ENCODE peak calls at places on chromosomes 13 and 19, in five cellular contexts. Q, S, P, W and F are unnamed samples.

GRCh38 chr19:15155296-15155695 is 45.5 kb downstream of the NOTCH3 start:
- DNase-seq in Q (no peak), W (no peak), S (no peak), P (no peak), F (no peak)

GRCh38 chr19:38394488-38394887 is 6.0 kb downstream of the SPRED3 start:
- DNase-seq in S (no peak), Q (no peak), W (no peak), P (no peak), F (peak; percentile 77)

GRCh38 chr19:48121066-48121465 is 10.4 kb upstream of the PLA2G4C start:
- DNase-seq in S (no peak), Q (no peak), W (no peak), P (no peak), F (no peak)

GRCh38 chr19:35790981-35791813 is 15.8 kb downstream of the ARHGAP33 start:
- DNase-seq in S (no peak), Q (no peak), W (no peak), P (no peak), F (no peak)

GRCh38 chr13:111927181-111927540 is 139.8 kb upstream of the SOX1 start:
- DNase-seq in S (no peak), Q (no peak), W (no peak), P (no peak), F (no peak)

GRCh38 chr19:58577581-58578429 is 4.7 kb upstream of the MZF1 start:
- DNase-seq in S (peak; percentile 12), Q (no peak), W (no peak), P (no peak), F (no peak)

GRCh38 chr13:82341116-82341515 is 1541.2 kb downstream of the SLITRK1 start:
- DNase-seq in W (no peak), S (no peak), Q (no peak), P (no peak), F (no peak)

GRCh38 chr13:51532736-51533197 is 51.5 kb upstream of the WDFY2 start:
- DNase-seq in Q (no peak), S (no peak), P (no peak), W (no peak), F (no peak)

GRCh38 chr13:71218960-71219359 is 648.0 kb downstream of the DACH1 start:
- DNase-seq in Q (no peak), W (no peak), P (no peak), S (no peak), F (peak; percentile 11)

GRCh38 chr13:24540236-24541126 is 27.9 kb upstream of the PARP4 start:
- DNase-seq in P (no peak), Q (no peak), S (no peak), W (no peak), F (no peak)

GRCh38 chr19:31946491-31946890 is 398.9 kb upstream of the ZNF507 start:
- DNase-seq in Q (no peak), S (no peak), P (no peak), W (no peak), F (no peak)

GRCh38 chr13:74825170-74825948 is 656.6 kb downstream of the TBC1D4 start:
- DNase-seq in Q (no peak), S (no peak), P (no peak), W (no peak), F (no peak)

GRCh38 chr19:45357445-45357783 is 13.0 kb downstream of the ERCC2 start:
- DNase-seq in W (no peak), P (no peak), S (no peak), Q (no peak), F (no peak)

GRCh38 chr13:48891586-48891985 is 84.1 kb upstream of the FNDC3A start:
- DNase-seq in P (no peak), W (no peak), Q (no peak), S (no peak), F (no peak)

GRCh38 chr13:101875717-101876393 is 423.4 kb downstream of the ITGBL1 start:
- DNase-seq in S (no peak), Q (no peak), P (no peak), W (peak; percentile 65), F (no peak)

GRCh38 chr13:73598021-73598712 is 536.0 kb downstream of the KLF12 start:
- DNase-seq in S (no peak), W (no peak), Q (no peak), P (no peak), F (no peak)

GRCh38 chr13:86710013-86710412 is 910.8 kb upstream of the SLITRK6 start:
- DNase-seq in S (no peak), Q (no peak), W (no peak), P (no peak), F (no peak)

GRCh38 chr19:39252458-39252857 is 3.8 kb upstream of the IFNL4 start:
- DNase-seq in P (no peak), W (no peak), Q (no peak), S (no peak), F (no peak)

GRCh38 chr19:56026769-56027168 is 40.2 kb downstream of the NLRP5 start:
- DNase-seq in S (no peak), Q (no peak), P (no peak), W (no peak), F (no peak)

GRCh38 chr13:51840917-51841316 is 4.1 kb downstream of the TMEM272 start:
- DNase-seq in P (no peak), Q (no peak), W (no peak), S (no peak), F (no peak)

GRCh38 chr19:15101479-15102082 is 5.6 kb upstream of the SYDE1 start:
- DNase-seq in S (no peak), Q (no peak), P (no peak), W (no peak), F (peak; percentile 58)

GRCh38 chr13:66689037-66689619 is 541.0 kb downstream of the PCDH9 start:
- DNase-seq in S (no peak), P (no peak), Q (no peak), W (no peak), F (no peak)

GRCh38 chr19:3324405-3324856 is 42.0 kb upstream of the NFIC start:
- DNase-seq in S (peak; percentile 53), Q (peak; percentile 58), P (no peak), W (no peak), F (no peak)

GRCh38 chr13:57036290-57036689 is 104.4 kb upstream of the PRR20A start:
- DNase-seq in Q (no peak), S (no peak), P (no peak), W (no peak), F (no peak)

GRCh38 chr13:29428310-29428991 is 167.0 kb downstream of the SLC7A1 start:
- DNase-seq in S (peak; percentile 61), Q (no peak), W (no peak), P (no peak), F (no peak)

GRCh38 chr13:81872581-81872980 is 1531.7 kb upstream of the SPRY2 start:
- DNase-seq in Q (no peak), S (no peak), P (no peak), W (no peak), F (no peak)

GRCh38 chr13:30679483-30680330 is 55.6 kb upstream of the ALOX5AP start:
- DNase-seq in Q (no peak), W (no peak), P (no peak), S (no peak), F (no peak)

GRCh38 chr13:111114362-111115050 is 604 bp upstream of the ARHGEF7 start:
- DNase-seq in Q (no peak), W (no peak), P (peak; percentile 30), S (peak; percentile 58), F (no peak)

GRCh38 chr19:53849237-53849676 is 18.4 kb upstream of the MYADM start:
- DNase-seq in P (no peak), S (no peak), W (no peak), Q (no peak), F (no peak)

GRCh38 chr19:53847555-53847954 is 20.1 kb upstream of the MYADM start:
- DNase-seq in S (no peak), P (no peak), Q (no peak), W (no peak), F (no peak)

GRCh38 chr19:53844849-53845246 is 20.7 kb upstream of the NLRP12 start:
- DNase-seq in S (no peak), P (no peak), Q (no peak), W (peak; percentile 2), F (no peak)
- H3K4me1 ChIP-seq in S (peaks cover 6% of the 10 kb centered on the region), P (peaks cover 11% of the 10 kb centered on the region), Q (no peaks in the 10 kb centered on the region), W (peaks cover 23% of the 10 kb centered on the region), F (no peaks in the 10 kb centered on the region)

GRCh38 chr19:13094771-13095392 is 7.8 kb downstream of the LYL1 start:
- DNase-seq in W (no peak), P (no peak), S (no peak), Q (no peak), F (no peak)

GRCh38 chr19:13094285-13094595 is 8.4 kb downstream of the LYL1 start:
- DNase-seq in P (no peak), S (no peak), Q (no peak), W (no peak), F (no peak)

GRCh38 chr19:13092206-13092605 is 10.5 kb downstream of the LYL1 start:
- DNase-seq in P (no peak), Q (no peak), W (no peak), S (no peak), F (no peak)

GRCh38 chr19:13092608-13093260 is 9.9 kb downstream of the LYL1 start:
- DNase-seq in P (no peak), W (peak; percentile 44), S (no peak), Q (no peak), F (no peak)

GRCh38 chr19:13093407-13094284 is 9.0 kb downstream of the LYL1 start:
- DNase-seq in S (peak; percentile 83), P (no peak), Q (peak; percentile 55), W (peak; percentile 53), F (no peak)
- H3K4me1 ChIP-seq in S (peaks cover 95% of the 10 kb centered on the region), P (peaks cover 79% of the 10 kb centered on the region), Q (peaks cover 30% of the 10 kb centered on the region), W (no peaks in the 10 kb centered on the region), F (peaks cover 5% of the 10 kb centered on the region)

GRCh38 chr19:11381535-11382369 is 2.4 kb downstream of the EPOR start:
- DNase-seq in S (peak; percentile 76), Q (peak; percentile 46), W (peak; percentile 98), P (no peak), F (no peak)

GRCh38 chr19:11378319-11379189 is 4.1 kb downstream of the SWSAP1 start:
- DNase-seq in P (no peak), S (peak; percentile 44), Q (no peak), W (no peak), F (no peak)

GRCh38 chr19:11382898-11383705 is 1.0 kb downstream of the EPOR start:
- DNase-seq in S (peak; percentile 60), P (no peak), Q (peak; percentile 18), W (peak; percentile 67), F (no peak)

GRCh38 chr19:11379857-11380350 is 4.2 kb downstream of the EPOR start:
- DNase-seq in P (no peak), Q (no peak), W (no peak), S (no peak), F (no peak)

GRCh38 chr19:11380653-11381534 is 3.2 kb downstream of the EPOR start:
- DNase-seq in P (peak; percentile 88), Q (peak; percentile 94), W (peak; percentile 97), S (peak; percentile 96), F (peak; percentile 95)
- H3K4me1 ChIP-seq in P (peaks cover 74% of the 10 kb centered on the region), Q (peaks cover 47% of the 10 kb centered on the region), W (peaks cover 28% of the 10 kb centered on the region), S (peaks cover 71% of the 10 kb centered on the region), F (no peaks in the 10 kb centered on the region)

GRCh38 chr13:33126909-33127607 is 110.8 kb downstream of the KL start:
- DNase-seq in P (no peak), W (no peak), Q (no peak), S (peak; percentile 40), F (no peak)

GRCh38 chr13:33125821-33126570 is 109.8 kb downstream of the KL start:
- DNase-seq in P (peak; percentile 30), Q (no peak), W (peak; percentile 72), S (peak; percentile 61), F (peak; percentile 13)

GRCh38 chr13:33129094-33129832 is 113.0 kb downstream of the KL start:
- DNase-seq in S (peak; percentile 60), P (no peak), W (no peak), Q (no peak), F (no peak)

GRCh38 chr13:33129886-33130285 is 113.7 kb downstream of the KL start:
- DNase-seq in Q (no peak), S (no peak), P (no peak), W (no peak), F (no peak)

GRCh38 chr13:33128134-33128533 is 111.9 kb downstream of the KL start:
- DNase-seq in Q (no peak), W (no peak), P (no peak), S (no peak), F (no peak)
- H3K4me1 ChIP-seq in Q (no peaks in the 10 kb centered on the region), W (peaks cover 17% of the 10 kb centered on the region), P (peaks cover 53% of the 10 kb centered on the region), S (peaks cover 93% of the 10 kb centered on the region), F (peaks cover 3% of the 10 kb centered on the region)